ENCODE peak calls at places on chromosomes 1 and 21, in five cellular contexts. J is HL-60, P is transverse colon, C is endothelial cell of umbilical vein, M is GM12892. U is an unnamed sample.

GRCh38 chr1:40944841-40945430 is 34.6 kb upstream of the CTPS1 start:
- DNase-seq in J (no peak), P (no peak), C (no peak), M (no peak), U (no peak)

GRCh38 chr1:12185556-12186276 is 18.9 kb downstream of the TNFRSF1B start:
- DNase-seq in J (no peak), P (no peak), C (peak), M (no peak), U (no peak)

GRCh38 chr1:43974443-43975248 is at the start of gene ATP6V0B:
- DNase-seq in J (peak), P (peak), C (peak), M (peak), U (peak)

GRCh38 chr21:31873696-31874599 is 1.1 kb downstream of the HUNK start:
- DNase-seq in J (peak), P (peak), C (no peak), M (peak), U (no peak)

GRCh38 chr1:81670286-81670685 is 130.4 kb upstream of the ADGRL2 start:
- DNase-seq in J (no peak), P (peak), C (peak), M (no peak), U (peak)

GRCh38 chr1:202081992-202082391 is 40.7 kb upstream of the GPR37L1 start:
- DNase-seq in J (no peak), P (no peak), C (no peak), M (no peak), U (no peak)

GRCh38 chr1:65148548-65149390 is 766 bp downstream of the AK4 start:
- DNase-seq in J (peak), P (peak), C (peak), M (peak), U (peak)

GRCh38 chr1:117336087-117336817 is 31.0 kb upstream of the MAN1A2 start:
- DNase-seq in J (no peak), P (no peak), C (no peak), M (no peak), U (no peak)

GRCh38 chr1:50930193-50930592 is 29.9 kb downstream of the FAF1 start:
- DNase-seq in J (no peak), P (no peak), C (peak), M (no peak), U (no peak)

GRCh38 chr1:177585492-177586220 is 384.2 kb downstream of the SEC16B start:
- DNase-seq in J (no peak), P (peak), C (no peak), M (no peak), U (peak)

GRCh38 chr1:37493336-37494098 is 19.1 kb downstream of the ZC3H12A start:
- DNase-seq in J (no peak), P (no peak), C (no peak), M (no peak), U (no peak)

GRCh38 chr1:7389201-7389785 is 381.8 kb upstream of the VAMP3 start:
- DNase-seq in J (no peak), P (no peak), C (peak), M (no peak), U (no peak)

GRCh38 chr1:240501115-240501514 is 110.8 kb downstream of the GREM2 start:
- DNase-seq in J (no peak), P (no peak), C (no peak), M (no peak), U (no peak)

GRCh38 chr1:85611390-85611789 is 30.8 kb downstream of the CCN1 start:
- DNase-seq in J (no peak), P (no peak), C (no peak), M (no peak), U (no peak)

GRCh38 chr1:153801786-153802697 is 26.8 kb downstream of the SLC27A3 start:
- DNase-seq in J (no peak), P (no peak), C (no peak), M (no peak), U (no peak)
- TF ChIP-seq POLR2AphosphoS5 in J (no peak), P (no peak), C (no peak), M (no peak), U (no peak)

GRCh38 chr1:99645699-99646531 is at the start of gene PALMD:
- DNase-seq in J (no peak), P (peak), C (peak), M (no peak), U (peak)
- TF ChIP-seq POLR2AphosphoS5 in J (no peak), P (no peak), C (peak), M (no peak), U (no peak)

DNA sequence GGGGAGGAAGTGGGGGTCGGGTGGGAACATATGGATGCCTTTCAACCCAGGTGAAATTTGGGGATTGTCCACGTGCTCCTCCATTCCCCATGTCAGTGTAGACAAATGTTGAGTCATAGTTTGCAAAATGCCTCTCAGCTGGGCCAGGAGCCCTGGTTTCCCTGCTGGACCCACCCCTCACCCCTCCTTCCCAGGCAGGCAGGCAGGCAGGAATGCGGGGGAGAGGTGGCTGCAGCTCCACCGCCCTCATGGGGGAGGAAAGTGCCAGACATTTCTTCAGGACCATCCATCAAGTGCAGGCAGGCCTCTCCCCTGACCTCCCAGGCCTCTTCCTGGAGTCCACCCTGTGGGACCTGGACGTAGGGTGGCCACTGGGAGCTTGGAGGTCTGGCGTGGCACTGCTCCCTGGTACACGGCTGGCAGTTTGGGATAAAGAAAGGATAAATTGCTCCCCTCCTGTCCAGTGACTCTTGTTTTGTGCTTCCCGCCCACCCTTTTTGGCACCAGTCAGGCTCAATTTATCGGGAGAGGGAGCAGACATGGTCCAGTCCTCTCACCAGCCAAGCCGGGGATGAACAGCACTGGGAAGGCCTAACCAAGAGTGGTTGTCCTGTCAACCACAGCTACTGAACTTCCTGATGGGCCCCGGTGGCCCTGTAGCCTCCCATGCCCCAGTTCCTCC is 18.8 kb downstream of the NPR1 start:
- DNase-seq in J (no peak), P (no peak), C (peak), M (peak), U (no peak)
- TF ChIP-seq POLR2AphosphoS5 in J (no peak), P (no peak), C (no peak), M (no peak), U (no peak)

GRCh38 chr1:58432813-58433668 is 113.5 kb downstream of the OMA1 start:
- DNase-seq in J (no peak), P (no peak), C (peak), M (no peak), U (no peak)
- TF ChIP-seq POLR2AphosphoS5 in J (no peak), P (no peak), C (no peak), M (no peak), U (peak)

GRCh38 chr1:236687273-236687672 is 974 bp downstream of the ACTN2 start:
- DNase-seq in J (no peak), P (no peak), C (no peak), M (no peak), U (no peak)

GRCh38 chr1:236692128-236692527 is 5.8 kb downstream of the ACTN2 start:
- DNase-seq in J (no peak), P (no peak), C (no peak), M (no peak), U (no peak)

GRCh38 chr1:236688705-236689104 is 2.4 kb downstream of the ACTN2 start:
- DNase-seq in J (no peak), P (no peak), C (no peak), M (no peak), U (no peak)

GRCh38 chr1:236691348-236691747 is 5.0 kb downstream of the ACTN2 start:
- DNase-seq in J (no peak), P (no peak), C (no peak), M (no peak), U (no peak)

GRCh38 chr1:236689713-236690569 is 3.6 kb downstream of the ACTN2 start:
- DNase-seq in J (no peak), P (no peak), C (no peak), M (no peak), U (no peak)
- TF ChIP-seq POLR2AphosphoS5 in J (no peak), P (no peak), C (no peak), M (no peak), U (no peak)

GRCh38 chr1:214551436-214552173 is at the start of gene PTPN14:
- DNase-seq in J (peak), P (peak), C (peak), M (peak), U (peak)
- TF ChIP-seq POLR2AphosphoS5 in J (no peak), P (peak), C (peak), M (no peak), U (peak)

DNA sequence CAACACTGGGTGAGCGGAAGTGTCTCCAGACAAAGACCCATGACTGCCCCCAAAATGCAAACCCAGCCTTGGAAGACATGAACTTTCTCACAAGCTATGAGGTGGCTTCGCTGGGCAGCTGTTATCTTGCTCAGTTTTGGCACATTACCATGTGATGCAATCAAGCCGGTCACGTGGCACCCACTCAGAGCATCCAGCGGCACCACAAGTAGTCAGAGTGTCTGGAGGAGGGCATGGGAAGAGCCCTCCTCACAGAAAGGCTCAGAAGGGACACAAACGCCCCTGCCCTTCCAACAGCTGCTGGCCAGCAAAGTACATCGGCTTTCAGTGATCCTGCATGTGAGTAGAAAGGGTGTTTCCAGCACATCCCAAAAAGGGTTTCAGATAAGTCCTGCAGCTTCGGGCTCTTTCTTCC is 145.5 kb upstream of the IRF2BP2 start:
- DNase-seq in J (peak), P (peak), C (no peak), M (no peak), U (no peak)
- TF ChIP-seq POLR2AphosphoS5 in J (peak), P (peak), C (no peak), M (no peak), U (peak)